ENCODE peak calls at places on chromosomes 7 and 10, in seven cellular contexts. U is cardiac muscle cell; P is uterus; Z is tibial nerve; B is aorta; H is CD8-positive, alpha-beta T cell; X is adrenal gland. S is an unnamed sample.

GRCh38 chr10:114824396-114824795 is 2.8 kb downstream of the FHIP2A start:
- DNase-seq in U (no peak), P (no peak), Z (no peak), B (no peak), H (no peak), X (no peak), S (no peak)

GRCh38 chr10:114289096-114289436 is 50.0 kb downstream of the VWA2 start:
- DNase-seq in U (no peak), P (no peak), Z (no peak), B (peak; percentile 70), H (no peak), X (no peak), S (no peak)

GRCh38 chr7:115015619-115016018 is 93.7 kb downstream of the MDFIC start:
- DNase-seq in U (no peak), P (no peak), Z (no peak), B (no peak), H (no peak), X (no peak), S (no peak)

GRCh38 chr10:23918839-23919238 is 290.1 kb upstream of the KIAA1217 start:
- DNase-seq in U (no peak), P (no peak), Z (no peak), B (no peak), H (no peak), X (no peak), S (no peak)

GRCh38 chr10:58435297-58435696 is 50.1 kb downstream of the TFAM start:
- DNase-seq in U (peak; percentile 21), P (no peak), Z (no peak), B (no peak), H (no peak), X (peak; percentile 43), S (no peak)

GRCh38 chr10:98170249-98171117 is 36.0 kb downstream of the R3HCC1L start:
- DNase-seq in U (peak; percentile 59), P (no peak), Z (no peak), B (no peak), H (no peak), X (peak; percentile 37), S (no peak)

GRCh38 chr10:132110713-132111112 is 45.0 kb downstream of the JAKMIP3 start:
- DNase-seq in U (no peak), P (no peak), Z (no peak), B (peak; percentile 59), H (no peak), X (peak; percentile 1), S (no peak)

GRCh38 chr7:69172357-69173098 is 425.7 kb upstream of the AUTS2 start:
- DNase-seq in U (no peak), P (no peak), Z (no peak), B (no peak), H (no peak), X (no peak), S (no peak)

GRCh38 chr10:37734971-37735370 is 122.4 kb downstream of the ZNF248 start:
- DNase-seq in U (no peak), P (no peak), Z (no peak), B (no peak), H (no peak), X (peak; percentile 67), S (no peak)

GRCh38 chr7:133139350-133139749 is 57.5 kb upstream of the CHCHD3 start:
- DNase-seq in U (peak; percentile 68), P (no peak), Z (no peak), B (no peak), H (no peak), X (no peak), S (no peak)

GRCh38 chr10:3807221-3807927 is 22.4 kb upstream of the KLF6 start:
- DNase-seq in U (no peak), P (no peak), Z (no peak), B (no peak), H (no peak), X (no peak), S (no peak)

GRCh38 chr10:1762066-1762465 is 24.7 kb upstream of the ADARB2 start:
- DNase-seq in U (no peak), P (no peak), Z (no peak), B (no peak), H (no peak), X (no peak), S (no peak)

DNA sequence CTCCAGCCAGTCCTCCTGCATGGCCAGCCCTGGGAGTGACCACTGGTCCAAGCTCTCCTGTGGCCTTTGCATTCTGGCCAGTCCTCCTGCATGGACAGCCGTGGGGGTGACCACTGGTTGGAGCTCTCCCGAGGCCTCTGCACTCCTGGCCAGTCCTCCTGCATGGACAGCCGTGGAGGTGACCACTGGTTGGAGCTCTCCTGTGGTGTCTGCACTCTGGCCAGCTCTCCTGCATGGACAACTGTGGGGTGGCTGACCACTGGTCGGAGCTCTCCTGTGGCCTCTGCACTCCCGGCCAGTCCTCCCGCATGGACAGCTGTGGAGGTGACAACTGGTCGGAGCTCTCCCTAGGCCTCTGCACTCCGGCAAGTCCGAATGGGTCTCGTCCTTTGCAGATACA is 28.7 kb upstream of the ADARB2 start:
- DNase-seq in U (no peak), P (no peak), Z (no peak), B (no peak), H (no peak), X (no peak), S (no peak)
- H3K9me3 ChIP-seq in U (no peaks in the 10 kb centered on the region), P (no peaks in the 10 kb centered on the region), Z (no peaks in the 10 kb centered on the region), B (no peaks in the 10 kb centered on the region), H (no peaks in the 10 kb centered on the region), X (no peaks in the 10 kb centered on the region), S (no peaks in the 10 kb centered on the region)

DNA sequence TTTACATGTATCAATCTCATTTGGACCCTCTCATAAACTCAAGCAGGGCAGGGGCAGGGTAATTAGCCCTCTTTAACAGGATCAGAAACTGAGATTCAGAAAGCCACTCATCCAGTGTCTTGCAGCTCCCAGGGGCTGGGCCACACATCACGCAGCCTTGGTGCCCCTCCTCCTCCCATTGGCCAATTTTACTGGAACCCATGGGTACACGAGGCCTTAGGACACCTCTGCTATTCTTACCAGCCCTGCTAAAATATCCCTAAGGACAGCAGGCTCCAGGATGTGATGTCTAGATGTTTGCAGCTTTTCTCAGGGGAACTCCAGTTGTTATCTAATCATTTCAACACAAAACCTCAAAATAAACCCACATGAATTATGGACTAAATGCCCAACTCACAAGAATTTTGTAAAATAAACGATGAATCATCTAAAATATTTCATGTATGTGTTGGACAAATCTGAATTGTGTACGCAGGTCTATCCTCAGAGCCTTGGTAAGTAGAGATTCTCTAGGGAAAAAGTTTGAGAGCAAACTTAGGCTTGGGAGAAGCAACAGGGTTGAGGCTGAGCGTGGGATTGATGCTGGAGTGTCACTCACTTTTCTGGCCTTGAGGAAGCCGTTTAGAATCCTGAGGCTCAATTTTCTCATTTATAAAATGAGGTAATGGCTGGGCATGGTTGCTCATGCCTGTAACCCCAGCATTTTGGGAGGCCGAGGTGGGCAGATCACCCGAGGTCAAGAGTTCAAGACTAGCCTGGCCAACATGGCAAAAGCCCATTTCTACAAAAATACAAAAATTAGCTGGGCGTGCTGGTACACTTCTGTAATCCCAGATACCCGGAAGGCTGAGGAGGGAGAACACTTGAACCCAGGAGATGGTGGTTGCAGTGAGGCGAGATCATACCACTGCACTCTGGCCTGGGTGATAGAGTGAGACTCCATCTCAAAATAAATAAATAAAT is 69.7 kb upstream of the TNS3 start:
- DNase-seq in U (no peak), P (no peak), Z (no peak), B (no peak), H (no peak), X (no peak), S (no peak)
- H3K27ac ChIP-seq in U (no peak overlapping the region), P (no peak overlapping the region), Z (peak overlapping the region; percentile 18), B (no peak overlapping the region), H (no peak overlapping the region), X (no peak overlapping the region), S (no peak overlapping the region)

GRCh38 chr10:15473401-15473777 is 102.3 kb upstream of the FAM171A1 start:
- DNase-seq in U (no peak), P (no peak), Z (no peak), B (no peak), H (no peak), X (no peak), S (no peak)
- H3K4me3 ChIP-seq in U (no peak overlapping the region), P (no peak overlapping the region), Z (no peak overlapping the region), B (no peak overlapping the region), H (no peak overlapping the region), X (no peak overlapping the region), S (no peak overlapping the region)

DNA sequence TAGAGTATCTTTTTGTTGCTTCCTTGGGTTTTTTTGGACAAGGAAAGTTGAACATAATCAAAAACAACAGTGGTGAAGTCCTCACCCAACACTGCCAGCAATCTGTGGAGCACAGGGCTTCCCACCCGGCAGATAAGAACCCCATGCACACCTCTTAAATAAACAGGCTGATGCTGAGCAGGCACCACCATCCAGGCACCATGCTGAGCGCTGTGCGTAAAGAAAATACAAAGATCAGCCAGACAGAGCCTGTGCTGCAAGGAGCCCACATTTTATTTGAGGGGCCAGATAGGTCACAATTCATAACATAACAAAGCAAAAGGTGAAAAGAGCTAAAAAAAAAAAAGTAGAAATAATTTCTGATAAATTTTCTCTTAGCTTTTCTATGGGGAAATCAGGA is 231.2 kb downstream of the PTPRN2 start:
- DNase-seq in U (no peak), P (no peak), Z (no peak), B (no peak), H (no peak), X (no peak), S (no peak)
- H3K9me3 ChIP-seq in U (peaks cover 5% of the 10 kb centered on the region), P (no peaks in the 10 kb centered on the region), Z (no peaks in the 10 kb centered on the region), B (peaks cover 6% of the 10 kb centered on the region), H (no peaks in the 10 kb centered on the region), X (no peaks in the 10 kb centered on the region), S (peaks cover 9% of the 10 kb centered on the region)

DNA sequence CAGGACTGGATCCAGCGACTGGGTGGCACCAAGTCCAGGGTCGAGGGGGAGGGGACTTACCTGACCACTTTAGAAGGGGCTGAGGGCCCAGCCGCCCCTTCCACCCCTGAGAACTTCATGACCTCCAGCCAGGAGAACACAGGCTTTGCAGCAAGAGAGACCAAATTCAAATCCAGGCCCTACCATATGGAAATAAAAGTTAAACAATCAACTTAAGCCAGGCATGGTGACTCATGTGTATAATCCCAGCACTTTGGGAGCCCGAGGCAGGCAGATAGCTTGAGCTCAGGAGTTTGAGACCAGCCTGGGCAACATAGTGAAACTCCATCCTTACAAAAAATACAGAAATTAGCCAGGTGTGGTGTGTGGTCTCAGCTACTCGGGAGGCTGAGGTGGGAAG is 61.9 kb downstream of the COL13A1 start:
- DNase-seq in U (no peak), P (no peak), Z (no peak), B (no peak), H (no peak), X (no peak), S (no peak)
- H3K27ac ChIP-seq in U (no peak overlapping the region), P (no peak overlapping the region), Z (no peak overlapping the region), B (no peak overlapping the region), H (no peak overlapping the region), X (no peak overlapping the region), S (no peak overlapping the region)

GRCh38 chr10:13437026-13437555 is 89.0 kb upstream of the SEPHS1 start:
- DNase-seq in U (no peak), P (no peak), Z (no peak), B (no peak), H (no peak), X (no peak), S (no peak)

GRCh38 chr10:13441476-13441875 is 87.3 kb downstream of the BEND7 start:
- DNase-seq in U (no peak), P (no peak), Z (no peak), B (no peak), H (no peak), X (no peak), S (no peak)

GRCh38 chr10:13439313-13439712 is 89.5 kb downstream of the BEND7 start:
- DNase-seq in U (no peak), P (no peak), Z (no peak), B (no peak), H (no peak), X (no peak), S (no peak)

GRCh38 chr10:13439771-13440708 is 88.8 kb downstream of the BEND7 start:
- DNase-seq in U (peak; percentile 80), P (peak; percentile 35), Z (no peak), B (peak; percentile 87), H (peak; percentile 55), X (peak; percentile 54), S (peak; percentile 57)

GRCh38 chr10:13440709-13441061 is 88.1 kb downstream of the BEND7 start:
- DNase-seq in U (no peak), P (no peak), Z (no peak), B (no peak), H (no peak), X (no peak), S (no peak)
- H3K4me3 ChIP-seq in U (no peak overlapping the region), P (peak overlapping the region; percentile 15), Z (peak overlapping the region; percentile 25), B (no peak overlapping the region), H (no peak overlapping the region), X (no peak overlapping the region), S (no peak overlapping the region)